ENCODE peak calls at places on chromosome 3, in four cellular contexts. V, E, D and X are unnamed samples.

GRCh38 chr3:62892045-62892444 is 16.8 kb upstream of the CADPS start:
- DNase-seq in V (no peak), E (no peak), D (no peak), X (no peak)

GRCh38 chr3:11679964-11680363 is 36.2 kb upstream of the VGLL4 start:
- DNase-seq in V (no peak), E (no peak), D (no peak), X (no peak)

GRCh38 chr3:172750069-172750367 is 508 bp upstream of the ECT2 start:
- DNase-seq in V (no peak), E (no peak), D (no peak), X (no peak)

GRCh38 chr3:121998030-121998580 is 23.9 kb downstream of the ILDR1 start:
- DNase-seq in V (no peak), E (no peak), D (no peak), X (peak; percentile 40)

GRCh38 chr3:196684548-196685407 is 27.3 kb downstream of the CEP19 start:
- DNase-seq in V (peak; percentile 52), E (peak; percentile 48), D (peak; percentile 82), X (peak; percentile 86)

GRCh38 chr3:182092662-182093262 is 381.0 kb downstream of the SOX2 start:
- DNase-seq in V (no peak), E (no peak), D (no peak), X (no peak)

GRCh38 chr3:53806182-53807116 is 39.8 kb downstream of the CHDH start:
- DNase-seq in V (no peak), E (peak; percentile 45), D (peak; percentile 53), X (no peak)

GRCh38 chr3:96213393-96213792 is 601.0 kb upstream of the EPHA6 start:
- DNase-seq in V (no peak), E (no peak), D (no peak), X (no peak)

GRCh38 chr3:128338536-128339400 is 127.9 kb downstream of the DNAJB8 start:
- DNase-seq in V (peak; percentile 19), E (no peak), D (peak; percentile 25), X (no peak)

GRCh38 chr3:185986201-185986600 is 48.4 kb upstream of the TRA2B start:
- DNase-seq in V (no peak), E (no peak), D (no peak), X (no peak)
- TF ChIP-seq POLR2A in V (no peak), E (no peak), D (no peak), X (no peak)

GRCh38 chr3:149894211-149894610 is 76.5 kb downstream of the PFN2 start:
- DNase-seq in V (no peak), E (no peak), D (no peak), X (no peak)
- TF ChIP-seq POLR2A in V (no peak), E (no peak), D (no peak), X (no peak)

DNA sequence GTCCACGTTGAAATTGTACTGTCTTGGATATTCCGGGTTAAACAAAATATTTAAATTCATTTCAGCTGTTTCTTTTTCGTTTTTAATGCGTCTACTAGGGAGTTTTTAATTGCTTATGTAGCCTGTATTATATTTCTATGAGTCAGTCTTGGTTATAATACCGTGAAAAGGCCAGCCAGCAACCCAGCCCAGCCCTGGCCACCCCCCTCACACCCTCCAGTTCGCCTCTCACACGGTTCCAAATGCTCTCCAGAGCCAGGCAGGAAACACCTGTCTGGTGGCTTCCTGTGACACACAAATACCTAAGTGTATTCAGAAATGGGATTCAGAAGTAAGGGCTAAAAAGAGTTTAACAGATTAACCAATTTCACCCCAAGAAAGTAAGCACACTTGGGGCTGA is 4.4 kb downstream of the SH3BP5 start:
- DNase-seq in V (no peak), E (no peak), D (no peak), X (no peak)
- TF ChIP-seq POLR2A in V (no peak), E (no peak), D (no peak), X (no peak)

DNA sequence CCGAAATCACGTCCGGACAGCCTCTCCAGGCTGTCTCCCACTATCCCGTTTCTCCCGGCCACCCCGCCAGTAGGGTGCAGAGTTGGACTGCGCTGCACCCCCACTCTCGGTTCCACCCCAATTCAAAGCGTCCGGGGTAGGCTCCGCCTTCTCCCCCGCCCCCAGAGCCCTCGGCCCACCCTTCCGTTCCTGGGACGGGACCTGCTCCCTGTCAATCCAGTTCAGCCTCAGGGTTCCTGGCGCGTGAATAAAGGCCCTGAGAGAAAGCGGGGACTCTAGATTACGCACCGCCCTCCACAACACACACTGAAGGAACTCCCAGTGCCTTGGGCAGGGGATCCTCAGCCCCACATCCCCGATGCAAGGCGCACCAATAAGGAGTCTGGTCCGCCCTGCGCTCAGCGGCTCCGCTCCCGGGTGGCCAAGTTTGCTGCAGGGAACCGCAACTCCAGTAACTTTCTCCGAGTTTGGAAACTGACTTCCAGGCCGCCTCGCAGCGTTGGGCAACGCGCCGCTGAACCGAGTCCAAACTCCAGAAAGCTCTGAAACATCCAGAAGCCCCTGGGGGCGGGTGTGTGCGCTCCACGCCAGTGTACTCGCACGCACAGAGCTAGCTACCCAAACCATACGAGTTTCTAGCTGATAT is 1.9 kb downstream of the ADAMTS9 start:
- DNase-seq in V (peak; percentile 78), E (no peak), D (peak; percentile 86), X (peak; percentile 57)
- TF ChIP-seq POLR2A in V (peak; percentile 49), E (no peak), D (no peak), X (no peak)

GRCh38 chr3:36713904-36714303 is 50.4 kb downstream of the DCLK3 start:
- DNase-seq in V (no peak), E (no peak), D (no peak), X (no peak)
- TF ChIP-seq POLR2A in V (no peak), E (no peak), D (no peak), X (no peak)

DNA sequence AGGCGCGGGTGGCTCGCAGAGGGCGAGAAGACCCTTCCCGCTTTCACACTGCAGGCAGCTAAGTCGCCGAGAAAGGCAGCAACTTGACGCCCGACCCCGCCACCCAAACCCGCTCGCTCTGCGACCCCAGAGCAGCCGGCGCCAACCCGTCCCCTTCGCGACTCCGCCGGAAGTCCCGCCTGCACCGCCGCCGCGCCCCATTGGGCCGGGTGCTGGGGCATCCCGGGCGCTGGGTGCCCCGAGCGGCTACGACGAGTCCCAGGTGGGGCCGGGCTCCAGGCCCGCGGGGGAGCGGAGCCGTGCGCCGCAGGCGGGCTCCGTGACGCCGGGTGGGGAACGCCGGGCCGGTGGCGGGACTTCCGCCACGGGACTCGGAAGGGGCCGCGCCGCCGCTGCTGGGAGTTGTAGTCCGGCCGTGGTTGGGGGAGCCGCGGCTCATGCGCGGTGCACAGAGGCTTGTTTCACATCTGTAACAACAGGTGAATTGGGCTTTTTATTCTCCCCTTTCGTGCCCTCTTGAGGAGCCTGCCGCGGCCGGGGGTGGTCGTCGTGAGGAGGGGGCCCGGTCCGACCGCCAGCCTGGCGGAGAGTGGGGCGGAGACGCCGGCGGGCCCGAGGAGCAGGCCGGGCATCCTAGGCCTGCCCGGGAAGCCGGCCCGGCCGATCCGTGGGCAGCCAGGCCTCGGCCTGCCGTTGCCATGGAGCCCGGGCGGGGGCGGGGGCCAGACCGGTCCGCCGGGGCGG is at the start of gene DHX30:
- DNase-seq in V (peak; percentile 80), E (peak; percentile 92), D (peak; percentile 97), X (peak; percentile 91)
- TF ChIP-seq POLR2A in V (no peak), E (peak; percentile 59), D (peak; percentile 19), X (peak; percentile 71)

GRCh38 chr3:195441476-195441970 is 1.3 kb downstream of the ACAP2 start:
- DNase-seq in V (no peak), E (no peak), D (no peak), X (peak; percentile 72)
- TF ChIP-seq POLR2A in V (no peak), E (no peak), D (no peak), X (no peak)

GRCh38 chr3:14948609-14949038 is 1.2 kb downstream of the NR2C2 start:
- DNase-seq in V (no peak), E (no peak), D (no peak), X (no peak)

GRCh38 chr3:14947105-14947885 is at the start of gene NR2C2:
- DNase-seq in V (peak; percentile 82), E (peak; percentile 77), D (peak; percentile 97), X (peak; percentile 94)

GRCh38 chr3:14949126-14949525 is 1.7 kb downstream of the NR2C2 start:
- DNase-seq in V (no peak), E (no peak), D (no peak), X (no peak)

GRCh38 chr3:14946749-14947104 is 656 bp upstream of the NR2C2 start:
- DNase-seq in V (no peak), E (no peak), D (no peak), X (no peak)

GRCh38 chr3:14947886-14948608 is 664 bp downstream of the NR2C2 start:
- DNase-seq in V (peak; percentile 94), E (peak; percentile 95), D (peak; percentile 99), X (peak; percentile 97)
- TF ChIP-seq POLR2A in V (no peak), E (peak; percentile 57), D (no peak), X (no peak)

DNA sequence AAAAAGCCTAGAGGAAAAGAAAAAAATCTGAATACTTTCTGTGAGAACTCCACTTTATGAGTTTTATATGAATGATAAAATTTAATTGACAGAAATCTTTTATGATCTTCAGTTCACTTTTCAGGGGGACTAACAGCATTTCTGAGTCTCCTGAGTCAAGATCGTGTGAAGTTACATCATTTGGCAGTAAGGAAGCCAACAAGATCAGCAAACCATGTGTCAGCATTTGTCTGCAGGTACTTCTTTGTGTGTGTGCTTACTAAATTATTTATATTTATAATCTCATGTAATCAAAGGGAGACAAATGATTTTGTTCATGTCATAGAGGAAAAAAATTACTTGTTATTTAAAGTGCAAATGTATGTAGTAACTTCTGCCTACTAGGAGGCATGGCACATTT is 217.6 kb downstream of the MBNL1 start:
- DNase-seq in V (no peak), E (no peak), D (no peak), X (no peak)
- TF ChIP-seq POLR2A in V (no peak), E (no peak), D (no peak), X (no peak)